ENCODE peak calls at places on chromosomes 5 and 9, in six cellular contexts. J, L, R, H, I and U are unnamed samples.

GRCh38 chr5:2493356-2493755 is 258.1 kb downstream of the IRX2 start:
- DNase-seq in J (no peak), L (no peak), R (no peak), H (no peak), I (no peak), U (no peak)

GRCh38 chr9:105237246-105237645 is 7.2 kb upstream of the SLC44A1 start:
- DNase-seq in J (no peak), L (no peak), R (no peak), H (no peak), I (no peak), U (no peak)

GRCh38 chr5:5295361-5295760 is 127.1 kb upstream of the ICE1 start:
- DNase-seq in J (no peak), L (no peak), R (no peak), H (no peak), I (no peak), U (no peak)

GRCh38 chr9:16289639-16290038 is 580.8 kb downstream of the BNC2 start:
- DNase-seq in J (no peak), L (no peak), R (no peak), H (no peak), I (no peak), U (no peak)

GRCh38 chr5:98517967-98518366 is 255.5 kb upstream of the RGMB start:
- DNase-seq in J (no peak), L (no peak), R (no peak), H (no peak), I (no peak), U (no peak)

GRCh38 chr5:39761199-39761580 is 336.4 kb upstream of the DAB2 start:
- DNase-seq in J (no peak), L (no peak), R (no peak), H (no peak), I (no peak), U (no peak)

GRCh38 chr5:78597858-78598415 is 50.6 kb downstream of the LHFPL2 start:
- DNase-seq in J (no peak), L (peak), R (no peak), H (no peak), I (no peak), U (no peak)

GRCh38 chr5:41670854-41671791 is 160.7 kb upstream of the PLCXD3 start:
- DNase-seq in J (no peak), L (no peak), R (no peak), H (no peak), I (no peak), U (no peak)

GRCh38 chr5:147398860-147399259 is 111.0 kb downstream of the DPYSL3 start:
- DNase-seq in J (no peak), L (no peak), R (no peak), H (no peak), I (no peak), U (no peak)